ENCODE peak calls at places on chromosomes 4 and X, in ten cellular contexts. M, H, O, U, I, G, Y, A, S and T are unnamed samples.

GRCh38 chrX:52979993-52980392 is 21.7 kb upstream of the FAM156A start:
- DNase-seq in M (peak), H (no peak), O (no peak), U (no peak), I (no peak), G (no peak), Y (no peak), A (no peak), S (peak), T (peak)

GRCh38 chr4:11106190-11106589 is 322.5 kb downstream of the HS3ST1 start:
- DNase-seq in M (no peak), H (no peak), O (no peak), U (no peak), I (no peak), G (no peak), Y (no peak), A (no peak), S (no peak), T (no peak)

GRCh38 chr4:142130636-142131035 is 494.3 kb downstream of the IL15 start:
- DNase-seq in M (no peak), H (no peak), O (no peak), U (no peak), I (no peak), G (no peak), Y (no peak), A (no peak), S (no peak), T (no peak)

GRCh38 chr4:131054489-131055019 is 1958.6 kb downstream of the C4orf33 start:
- DNase-seq in M (no peak), H (no peak), O (no peak), U (no peak), I (no peak), G (no peak), Y (no peak), A (no peak), S (peak), T (no peak)

GRCh38 chr4:1410491-1411325 is 4.5 kb upstream of the NKX1-1 start:
- DNase-seq in M (peak), H (peak), O (peak), U (peak), I (no peak), G (no peak), Y (peak), A (no peak), S (peak), T (peak)

GRCh38 chr4:99585521-99585920 is 10.9 kb downstream of the MTTP start:
- DNase-seq in M (no peak), H (no peak), O (no peak), U (no peak), I (no peak), G (no peak), Y (no peak), A (no peak), S (no peak), T (no peak)

GRCh38 chrX:16160729-16161128 is 6.6 kb upstream of the MAGEB17 start:
- DNase-seq in M (peak), H (no peak), O (peak), U (peak), I (peak), G (peak), Y (no peak), A (no peak), S (no peak), T (peak)

GRCh38 chr4:185149392-185149791 is 6.3 kb downstream of the SLC25A4 start:
- DNase-seq in M (no peak), H (no peak), O (no peak), U (no peak), I (no peak), G (no peak), Y (peak), A (no peak), S (no peak), T (no peak)

GRCh38 chr4:5203309-5203708 is 152.0 kb downstream of the STK32B start:
- DNase-seq in M (no peak), H (no peak), O (no peak), U (peak), I (no peak), G (no peak), Y (no peak), A (no peak), S (no peak), T (peak)

GRCh38 chrX:152899874-152900719 is 2.2 kb downstream of the ZNF185 start:
- DNase-seq in M (no peak), H (no peak), O (no peak), U (no peak), I (no peak), G (no peak), Y (no peak), A (no peak), S (no peak), T (no peak)

GRCh38 chrX:981791-982626 is 230.4 kb downstream of the CRLF2 start:
- DNase-seq in M (no peak), H (no peak), O (no peak), U (no peak), I (no peak), G (no peak), Y (no peak), A (no peak), S (peak), T (no peak)
- H3K4me3 ChIP-seq in M (no peak), H (no peak), O (no peak), U (no peak), I (no peak), G (no peak), Y (no peak), A (no peak), S (peak), T (no peak)

GRCh38 chr4:40523581-40523980 is 106.1 kb downstream of the RBM47 start:
- DNase-seq in M (no peak), H (no peak), O (no peak), U (no peak), I (no peak), G (no peak), Y (no peak), A (no peak), S (no peak), T (no peak)

GRCh38 chr4:40524642-40525041 is 105.0 kb downstream of the RBM47 start:
- DNase-seq in M (no peak), H (no peak), O (no peak), U (peak), I (no peak), G (no peak), Y (no peak), A (no peak), S (no peak), T (peak)

GRCh38 chr4:40525811-40526598 is 103.7 kb downstream of the RBM47 start:
- DNase-seq in M (no peak), H (no peak), O (peak), U (peak), I (peak), G (peak), Y (no peak), A (peak), S (peak), T (peak)

GRCh38 chr4:40520533-40520932 is 109.1 kb downstream of the RBM47 start:
- DNase-seq in M (no peak), H (no peak), O (no peak), U (no peak), I (no peak), G (no peak), Y (no peak), A (no peak), S (no peak), T (no peak)

GRCh38 chr4:40521957-40522356 is 107.7 kb downstream of the RBM47 start:
- DNase-seq in M (no peak), H (no peak), O (no peak), U (no peak), I (no peak), G (no peak), Y (no peak), A (no peak), S (no peak), T (no peak)
- TF ChIP-seq CTCF in M (no peak), H (no peak), O (no peak), U (no peak), I (no peak), G (no peak), Y (no peak), A (no peak), S (no peak), T (no peak)

GRCh38 chr4:121070274-121070673 is 2.1 kb downstream of the NDNF start:
- DNase-seq in M (no peak), H (no peak), O (no peak), U (no peak), I (no peak), G (no peak), Y (peak), A (peak), S (peak), T (no peak)
- H3K4me3 ChIP-seq in M (no peak), H (peak), O (no peak), U (no peak), I (no peak), G (no peak), Y (peak), A (peak), S (peak), T (peak)

GRCh38 chr4:74830928-74831327 is 36.6 kb upstream of the BTC start:
- DNase-seq in M (no peak), H (no peak), O (no peak), U (no peak), I (no peak), G (no peak), Y (no peak), A (no peak), S (no peak), T (no peak)
- TF ChIP-seq CTCF in M (no peak), H (no peak), O (peak), U (peak), I (peak), G (peak), Y (peak), A (no peak), S (no peak), T (peak)

DNA sequence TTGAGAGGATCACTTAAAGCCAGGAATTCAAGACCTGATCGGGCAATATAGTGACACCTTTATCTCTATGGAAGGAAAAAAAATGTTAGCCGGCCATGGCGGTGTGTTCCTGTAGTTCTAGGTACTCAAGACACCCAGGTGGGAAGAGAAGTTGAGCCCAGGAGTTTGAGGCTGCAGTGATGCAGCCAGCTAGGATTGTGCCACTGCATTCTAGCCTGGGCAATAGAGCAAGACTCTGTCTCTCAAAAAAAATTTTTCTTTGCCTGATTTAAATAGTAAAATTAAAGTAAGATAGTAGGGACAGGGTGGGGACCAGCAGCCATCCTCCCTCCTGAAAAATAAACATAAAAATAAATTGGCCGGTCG is 16.9 kb upstream of the FAM47E start:
- DNase-seq in M (no peak), H (no peak), O (no peak), U (no peak), I (no peak), G (no peak), Y (no peak), A (no peak), S (no peak), T (no peak)
- H3K4me3 ChIP-seq in M (no peak), H (no peak), O (no peak), U (no peak), I (no peak), G (no peak), Y (no peak), A (no peak), S (peak), T (no peak)

DNA sequence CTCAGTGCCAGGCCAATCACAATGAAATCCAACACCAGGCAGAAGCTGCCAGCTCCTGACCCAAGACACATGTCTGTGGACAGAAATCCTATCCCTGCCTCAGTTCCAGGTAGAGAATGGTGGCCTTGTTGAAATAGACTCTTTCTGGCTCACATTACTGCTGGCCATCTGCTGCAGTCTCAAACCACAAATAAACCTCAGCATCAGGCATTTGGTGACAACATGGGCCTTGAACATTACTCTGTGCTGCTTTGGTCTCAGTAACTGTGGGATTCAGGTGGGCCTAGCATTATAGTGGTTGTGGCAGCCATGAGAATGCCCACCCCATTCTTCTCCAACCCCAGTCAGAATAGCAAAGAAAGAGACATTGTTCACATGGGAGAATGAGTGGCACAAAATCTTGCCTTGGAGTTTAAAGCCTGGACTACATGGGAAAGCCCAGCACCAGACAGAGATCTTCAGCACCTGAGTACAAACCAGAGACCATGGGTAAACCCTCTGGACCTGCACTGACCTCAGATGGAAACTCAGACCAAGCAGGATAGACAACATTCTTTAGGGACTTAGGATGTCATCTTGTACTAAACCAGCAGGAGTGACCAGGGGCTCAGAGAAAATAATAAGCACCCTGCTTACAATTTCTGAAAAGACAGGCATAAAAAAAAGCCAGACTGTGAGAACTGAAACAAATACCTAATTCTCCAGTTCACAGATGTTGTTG is 50.4 kb upstream of the TRAM1L1 start:
- DNase-seq in M (no peak), H (no peak), O (no peak), U (no peak), I (no peak), G (peak), Y (no peak), A (no peak), S (peak), T (no peak)
- TF ChIP-seq CTCF in M (no peak), H (no peak), O (no peak), U (no peak), I (no peak), G (no peak), Y (no peak), A (no peak), S (no peak), T (no peak)

DNA sequence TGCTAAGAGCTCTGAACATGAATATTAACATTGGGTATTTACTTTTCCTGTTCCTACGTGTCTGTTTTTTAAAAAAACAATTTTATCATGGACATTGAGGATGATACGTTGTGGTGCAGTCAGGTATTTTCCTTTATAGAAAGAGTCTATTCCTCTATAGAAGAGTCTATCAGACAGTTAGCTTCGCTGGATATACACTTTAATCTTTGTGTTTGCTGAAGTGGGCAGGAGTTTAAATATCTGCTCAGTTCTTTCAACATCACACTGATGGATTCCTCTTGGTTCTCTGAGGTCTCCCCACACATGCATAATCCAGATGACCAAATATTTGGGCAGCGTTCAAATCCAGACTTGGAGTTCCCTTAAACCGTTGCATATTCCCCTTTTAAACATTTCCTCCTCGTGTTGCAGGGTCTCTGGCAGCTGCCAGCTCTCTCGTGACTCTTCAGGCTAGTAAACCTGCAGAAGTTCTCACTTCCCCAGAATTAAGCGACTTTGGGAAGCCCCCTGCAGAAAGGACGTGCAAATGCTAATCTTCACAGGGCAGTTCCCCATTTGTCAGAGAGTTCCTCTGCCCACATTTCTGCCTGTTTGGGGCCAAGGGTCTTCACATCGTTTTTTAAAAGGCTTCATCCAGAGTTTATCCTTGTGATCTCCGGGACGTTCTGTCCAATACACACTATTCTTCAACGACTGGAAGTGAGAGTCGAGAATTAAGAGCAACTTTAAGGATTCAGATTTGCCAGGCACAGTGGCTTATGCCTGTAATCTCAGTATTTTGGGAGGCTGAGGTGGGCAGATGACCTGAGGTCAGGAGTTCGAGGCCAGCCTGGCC is 20.5 kb upstream of the DHRSX start:
- DNase-seq in M (no peak), H (no peak), O (no peak), U (no peak), I (no peak), G (no peak), Y (no peak), A (no peak), S (no peak), T (peak)
- H3K4me3 ChIP-seq in M (no peak), H (no peak), O (no peak), U (no peak), I (no peak), G (no peak), Y (no peak), A (no peak), S (no peak), T (no peak)